ENCODE peak calls at places on chromosomes 5 and 9, in five cellular contexts. H is GM12878, S is K562, I is SK-N-SH, K is HepG2. Z is an unnamed sample.

GRCh38 chr9:129836342-129837007 is 1.2 kb downstream of the USP20 start:
- DNase-seq in H (no peak), S (no peak), I (no peak), K (no peak), Z (no peak)

GRCh38 chr9:893843-894420 is 52.4 kb downstream of the DMRT1 start:
- DNase-seq in H (peak), S (peak), I (peak), K (peak), Z (peak)

GRCh38 chr9:2495221-2496005 is 126.2 kb upstream of the VLDLR start:
- DNase-seq in H (no peak), S (no peak), I (no peak), K (no peak), Z (no peak)

GRCh38 chr5:89399553-89399952 is 516.6 kb upstream of the MEF2C start:
- DNase-seq in H (no peak), S (no peak), I (no peak), K (no peak), Z (no peak)

GRCh38 chr5:79585129-79585528 is 27.1 kb upstream of the TENT2 start:
- DNase-seq in H (no peak), S (no peak), I (no peak), K (no peak), Z (no peak)

GRCh38 chr5:1836176-1836890 is 35.1 kb downstream of the NDUFS6 start:
- DNase-seq in H (no peak), S (no peak), I (no peak), K (no peak), Z (no peak)

GRCh38 chr9:3497406-3497805 is 28.4 kb downstream of the RFX3 start:
- DNase-seq in H (no peak), S (no peak), I (no peak), K (no peak), Z (no peak)

GRCh38 chr5:133240425-133241091 is 188.7 kb downstream of the HSPA4 start:
- DNase-seq in H (peak), S (peak), I (peak), K (peak), Z (peak)

GRCh38 chr9:126398403-126399058 is 71.9 kb downstream of the MVB12B start:
- DNase-seq in H (no peak), S (peak), I (peak), K (peak), Z (peak)

GRCh38 chr5:90014420-90014819 is 395.1 kb downstream of the CETN3 start:
- DNase-seq in H (peak), S (no peak), I (no peak), K (no peak), Z (no peak)

GRCh38 chr9:4857163-4857562 is 64.4 kb downstream of the RCL1 start:
- DNase-seq in H (no peak), S (no peak), I (no peak), K (no peak), Z (no peak)

GRCh38 chr5:53080271-53080670 is 29.3 kb downstream of the MOCS2 start:
- DNase-seq in H (no peak), S (no peak), I (no peak), K (no peak), Z (no peak)

GRCh38 chr9:68785965-68786364 is 80.9 kb downstream of the PIP5K1B start:
- DNase-seq in H (no peak), S (no peak), I (no peak), K (no peak), Z (no peak)

GRCh38 chr5:142748132-142748531 is 22.0 kb upstream of the ARHGAP26 start:
- DNase-seq in H (no peak), S (no peak), I (no peak), K (peak), Z (no peak)

GRCh38 chr5:52727568-52727967 is 60.1 kb upstream of the ITGA1 start:
- DNase-seq in H (no peak), S (no peak), I (no peak), K (no peak), Z (no peak)

DNA sequence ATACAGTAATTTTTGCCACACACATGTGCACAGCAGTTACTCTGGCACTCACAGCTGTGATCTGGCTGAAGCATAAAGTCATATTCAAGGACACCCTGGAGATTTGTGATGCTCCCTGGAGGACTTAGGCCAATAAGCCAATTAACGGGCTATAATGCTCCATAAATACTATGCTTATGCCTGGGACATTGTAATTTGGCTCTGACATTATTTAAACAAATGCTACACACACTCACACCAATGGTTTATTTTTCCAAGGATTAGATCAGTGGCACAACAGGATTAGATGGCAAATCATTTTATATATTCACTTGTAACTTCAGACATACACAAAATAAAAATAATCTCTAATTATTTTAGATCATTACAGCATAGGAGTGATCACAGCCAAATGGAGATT is 111.2 kb downstream of the LMNB1 start:
- DNase-seq in H (no peak), S (no peak), I (peak), K (no peak), Z (no peak)
- TF ChIP-seq REST in H (no peak), S (no peak), I (no peak), K (no peak), Z (no peak)

DNA sequence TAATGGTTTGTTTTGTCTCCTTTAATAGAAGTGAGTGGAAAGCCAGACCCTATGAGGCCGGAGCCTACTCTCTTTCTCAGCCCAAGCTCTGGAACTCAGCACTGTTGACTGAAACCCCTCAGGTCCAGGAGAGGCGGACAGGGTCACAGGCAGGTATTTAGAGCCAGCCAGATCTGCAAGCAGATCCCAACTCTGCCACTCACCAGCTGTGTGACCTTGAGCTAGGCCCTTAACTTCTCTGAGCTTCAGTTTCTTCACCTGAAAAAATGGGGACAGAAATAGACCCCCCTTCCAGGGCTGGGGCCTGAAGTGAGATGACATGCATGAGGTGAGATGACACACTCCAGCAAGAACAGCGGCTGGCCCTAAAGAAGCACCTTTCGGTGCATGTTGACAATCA is 27.1 kb downstream of the MORN5 start:
- DNase-seq in H (no peak), S (no peak), I (no peak), K (no peak), Z (no peak)
- TF ChIP-seq GABPA in H (no peak), S (no peak), I (no peak), K (no peak), Z (no peak)

DNA sequence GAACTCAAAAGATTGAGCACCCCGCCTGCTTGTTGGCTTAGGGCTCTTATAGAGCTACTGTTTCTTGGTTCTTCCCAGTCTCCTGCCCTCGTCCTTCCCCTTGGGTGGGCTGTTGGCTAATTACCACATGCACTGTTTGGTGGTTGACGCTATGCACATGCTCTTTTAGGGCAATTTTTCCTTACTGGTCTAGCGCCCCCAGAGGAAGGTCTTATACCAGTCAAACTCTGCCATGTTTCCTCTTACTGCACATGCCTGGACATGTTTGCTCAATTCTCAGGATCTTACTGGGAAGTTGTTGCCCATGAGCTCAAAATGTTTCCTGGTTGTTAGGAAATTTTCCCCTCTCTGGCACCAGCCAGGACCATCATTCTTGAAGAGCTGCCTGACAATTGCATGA is 101.9 kb downstream of the SLC28A3 start:
- DNase-seq in H (no peak), S (peak), I (no peak), K (peak), Z (peak)
- TF ChIP-seq REST in H (no peak), S (no peak), I (no peak), K (no peak), Z (no peak)

GRCh38 chr5:126971455-126972019 is 58.8 kb downstream of the MARCHF3 start:
- DNase-seq in H (no peak), S (peak), I (no peak), K (no peak), Z (no peak)
- TF ChIP-seq GABPA in H (no peak), S (no peak), I (no peak), K (no peak), Z (no peak)

GRCh38 chr5:91110709-91111108 is 272.4 kb downstream of the ARRDC3 start:
- DNase-seq in H (no peak), S (no peak), I (no peak), K (no peak), Z (no peak)
- TF ChIP-seq REST in H (no peak), S (no peak), I (no peak), K (no peak), Z (no peak)

GRCh38 chr5:140261403-140262171 is 41.3 kb downstream of the PFDN1 start:
- DNase-seq in H (no peak), S (peak), I (no peak), K (peak), Z (peak)
- TF ChIP-seq GABPA in H (no peak), S (peak), I (no peak), K (no peak), Z (no peak)

DNA sequence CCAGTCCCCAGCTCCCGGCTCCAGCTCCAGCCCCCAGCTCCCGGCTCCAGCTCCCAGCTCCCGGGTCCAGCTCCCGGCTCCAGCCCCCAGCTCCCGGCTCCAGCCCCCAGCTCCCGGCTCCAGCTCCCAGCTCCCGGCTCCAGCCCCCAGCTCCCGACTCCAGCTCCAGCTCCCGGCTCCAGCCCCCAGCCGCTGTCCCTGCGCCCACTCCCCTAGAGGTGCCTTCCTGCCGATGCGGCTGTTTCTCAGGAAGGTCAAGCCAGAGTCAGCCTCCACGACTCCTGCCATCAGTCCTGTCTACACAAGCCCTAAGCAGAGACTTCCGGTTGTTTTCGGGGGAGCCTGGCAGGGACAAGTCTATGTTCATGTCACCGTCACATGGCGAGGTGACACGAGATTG is 74.8 kb downstream of the ZNF354C start:
- DNase-seq in H (no peak), S (no peak), I (no peak), K (no peak), Z (no peak)
- TF ChIP-seq REST in H (no peak), S (no peak), I (no peak), K (no peak), Z (no peak)

GRCh38 chr5:135324897-135325650 is 74.0 kb downstream of the MACROH2A1 start:
- DNase-seq in H (no peak), S (no peak), I (no peak), K (peak), Z (no peak)
- TF ChIP-seq GABPA in H (no peak), S (no peak), I (no peak), K (no peak), Z (no peak)

GRCh38 chr5:61563401-61563800 is 231.3 kb downstream of the ZSWIM6 start:
- DNase-seq in H (no peak), S (no peak), I (no peak), K (no peak), Z (no peak)
- TF ChIP-seq REST in H (no peak), S (no peak), I (no peak), K (no peak), Z (no peak)

DNA sequence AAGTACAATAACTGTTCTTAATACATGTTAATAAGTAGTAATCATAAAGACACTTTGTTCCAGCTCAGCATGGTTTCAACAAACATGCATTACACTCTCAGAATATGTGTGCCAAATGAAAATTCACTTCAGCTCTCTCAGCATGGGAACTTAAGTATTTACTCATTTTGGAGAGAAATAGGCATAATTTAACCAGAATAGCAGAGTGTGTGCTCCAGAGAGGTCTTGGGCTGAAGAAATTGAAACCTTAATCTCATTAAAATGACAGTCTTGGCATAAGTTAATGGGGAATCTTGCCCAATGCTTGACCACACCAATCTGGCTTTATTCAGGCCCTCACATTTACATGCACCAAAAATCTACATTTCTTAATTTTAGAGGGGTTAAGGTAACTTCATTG is 11.0 kb upstream of the LOX start:
- DNase-seq in H (no peak), S (no peak), I (no peak), K (no peak), Z (no peak)
- TF ChIP-seq GABPA in H (no peak), S (no peak), I (no peak), K (no peak), Z (no peak)